ENCODE peak calls at places on chromosomes 2 and 18, in four cellular contexts. T is hypothalamus, F is activated T-cell treated with anti-CD3 and anti-CD28 coated beads for 4 hours, S is astrocyte of the spinal cord. J is an unnamed sample.

GRCh38 chr2:218605438-218605837 is 2.3 kb upstream of the PLCD4 start:
- DNase-seq in T (no peak), S (peak; percentile 64), F (no peak), J (no peak)

GRCh38 chr2:40148344-40148743 is 303.5 kb downstream of the SLC8A1 start:
- DNase-seq in S (no peak), T (no peak), F (no peak), J (no peak)

GRCh38 chr2:101486994-101487393 is 12.1 kb upstream of the RFX8 start:
- DNase-seq in S (no peak), F (no peak), T (no peak), J (no peak)

GRCh38 chr2:187429989-187430388 is 18.1 kb downstream of the CALCRL start:
- DNase-seq in T (no peak), S (peak; percentile 84), F (no peak), J (no peak)

GRCh38 chr2:147818741-147819140 is 26.1 kb upstream of the ACVR2A start:
- DNase-seq in S (no peak), F (no peak), T (no peak), J (no peak)

GRCh38 chr18:62634991-62635630 is 80.2 kb upstream of the PHLPP1 start:
- DNase-seq in S (no peak), T (no peak), F (no peak), J (no peak)

GRCh38 chr2:138718405-138718804 is 61.8 kb downstream of the NXPH2 start:
- DNase-seq in T (no peak), S (no peak), F (no peak), J (no peak)

GRCh38 chr18:41378628-41379027 is 576.4 kb upstream of the PIK3C3 start:
- DNase-seq in F (no peak), S (peak; percentile 68), T (no peak), J (no peak)

GRCh38 chr2:11616851-11617415 is 53.1 kb downstream of the NTSR2 start:
- DNase-seq in F (no peak), S (no peak), T (no peak), J (no peak)